ENCODE peak calls at places on chromosomes 6 and 20, in eight cellular contexts. D is ovary, H is GM23338, Y is body of pancreas, P is left lung, S is coronary artery, E is kidney, A is left ventricle myocardium inferior. K is an unnamed sample.

GRCh38 chr6:89522778-89523177 is 89.8 kb downstream of the ANKRD6 start:
- DNase-seq in Y (no peak), H (peak; percentile 26), P (no peak), E (no peak), A (no peak), S (no peak), D (no peak), K (peak; percentile 83)

GRCh38 chr6:19715166-19715558 is 122.0 kb upstream of the ID4 start:
- DNase-seq in A (no peak), P (no peak), D (no peak), Y (no peak), S (no peak), H (peak; percentile 41), E (no peak), K (no peak)

GRCh38 chr6:85747654-85748053 is 105.0 kb upstream of the SYNCRIP start:
- DNase-seq in P (no peak), A (no peak), D (no peak), Y (no peak), H (no peak), S (no peak), E (no peak), K (no peak)

GRCh38 chr6:106002005-106002404 is 84.1 kb upstream of the PRDM1 start:
- DNase-seq in H (peak; percentile 74), Y (no peak), A (no peak), D (no peak), S (no peak), E (no peak), P (no peak), K (no peak)

GRCh38 chr20:34515484-34516037 is 661 bp upstream of the DYNLRB1 start:
- DNase-seq in S (no peak), D (peak; percentile 62), A (peak; percentile 30), E (peak; percentile 81), Y (peak; percentile 72), H (peak; percentile 96), P (peak; percentile 79), K (peak; percentile 67)

GRCh38 chr20:33281550-33282146 is 1.4 kb upstream of the BPIFB1 start:
- DNase-seq in S (no peak), Y (no peak), P (no peak), A (no peak), E (no peak), D (no peak), H (no peak), K (no peak)

GRCh38 chr6:144768676-144769599 is 483.8 kb downstream of the UTRN start:
- DNase-seq in S (no peak), E (no peak), Y (peak; percentile 14), P (no peak), D (no peak), H (no peak), A (no peak), K (no peak)

GRCh38 chr20:53738945-53739798 is 145.5 kb upstream of the ZNF217 start:
- DNase-seq in S (no peak), P (no peak), E (no peak), Y (no peak), A (no peak), H (no peak), D (no peak), K (no peak)

GRCh38 chr6:164087870-164088269 is 673.4 kb downstream of the QKI start:
- DNase-seq in Y (no peak), A (no peak), P (no peak), E (no peak), D (no peak), H (no peak), S (no peak), K (no peak)

GRCh38 chr6:142915129-142915697 is 29.8 kb downstream of the HIVEP2 start:
- DNase-seq in S (no peak), Y (no peak), H (no peak), A (no peak), D (no peak), E (no peak), P (no peak), K (no peak)

GRCh38 chr20:41142241-41142640 is 4.9 kb downstream of the PLCG1 start:
- DNase-seq in D (no peak), S (no peak), A (no peak), H (no peak), E (no peak), P (no peak), Y (no peak), K (no peak)

GRCh38 chr6:25746968-25747367 is 7.6 kb upstream of the SLC17A4 start:
- DNase-seq in D (no peak), A (no peak), E (no peak), Y (no peak), S (no peak), P (no peak), H (peak; percentile 61), K (no peak)

GRCh38 chr6:144653885-144654505 is 368.9 kb downstream of the UTRN start:
- DNase-seq in Y (no peak), S (no peak), H (no peak), E (no peak), A (no peak), D (no peak), P (no peak), K (no peak)

GRCh38 chr20:10731190-10731955 is 57.6 kb upstream of the JAG1 start:
- DNase-seq in H (no peak), S (no peak), A (no peak), E (no peak), P (no peak), Y (no peak), D (no peak), K (no peak)

DNA sequence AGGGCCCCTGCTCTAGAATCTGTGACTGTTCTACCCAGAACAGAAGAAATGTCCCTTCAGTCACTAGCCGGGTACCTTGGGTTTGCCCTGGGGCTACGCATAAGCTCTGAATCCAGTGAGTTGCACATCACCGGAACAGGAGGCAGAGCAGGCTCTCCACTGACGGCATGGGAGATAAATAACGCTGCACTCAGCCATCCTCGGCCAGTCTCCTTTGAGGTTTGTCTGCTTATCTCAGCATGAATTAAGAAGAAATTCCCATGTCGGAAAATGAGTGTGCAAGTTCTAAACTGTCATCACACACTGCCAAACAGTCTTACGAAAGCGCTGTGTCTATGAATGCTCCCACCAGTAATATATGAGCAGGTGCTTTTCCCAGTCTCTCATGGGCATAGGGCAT is 90.8 kb downstream of the FAM50B start:
- DNase-seq in P (no peak), Y (no peak), D (no peak), E (no peak), A (no peak), H (no peak), S (no peak), K (no peak)
- H3K27ac ChIP-seq in P (no peak overlapping the region), Y (no peak overlapping the region), D (no peak overlapping the region), E (no peak overlapping the region), A (no peak overlapping the region), H (no peak overlapping the region), S (no peak overlapping the region), K (no peak overlapping the region)

GRCh38 chr6:161048636-161049035 is 57.1 kb downstream of the MAP3K4 start:
- DNase-seq in Y (no peak), D (no peak), A (no peak), S (no peak), H (no peak), P (no peak), E (no peak), K (no peak)

GRCh38 chr6:161044335-161044734 is 52.8 kb downstream of the MAP3K4 start:
- DNase-seq in E (no peak), H (no peak), D (no peak), S (no peak), A (no peak), Y (no peak), P (no peak), K (no peak)

GRCh38 chr6:161054876-161055275 is 63.3 kb downstream of the MAP3K4 start:
- DNase-seq in H (no peak), E (no peak), D (no peak), P (no peak), S (no peak), Y (no peak), A (no peak), K (no peak)

GRCh38 chr6:161050134-161050765 is 58.7 kb downstream of the MAP3K4 start:
- DNase-seq in Y (no peak), S (no peak), D (no peak), P (no peak), A (no peak), E (no peak), H (no peak), K (no peak)
- H3K4me3 ChIP-seq in Y (no peak overlapping the region), S (no peak overlapping the region), D (no peak overlapping the region), P (no peak overlapping the region), A (no peak overlapping the region), E (no peak overlapping the region), H (no peak overlapping the region), K (no peak overlapping the region)

GRCh38 chr6:4728436-4728769 is 47.8 kb upstream of the CDYL start:
- DNase-seq in D (no peak), Y (no peak), A (no peak), H (no peak), E (no peak), S (no peak), P (no peak), K (no peak)

GRCh38 chr6:4728949-4729348 is 47.3 kb upstream of the CDYL start:
- DNase-seq in D (no peak), E (no peak), H (no peak), S (no peak), Y (no peak), P (no peak), A (no peak), K (no peak)

GRCh38 chr6:4727236-4727635 is 49.0 kb upstream of the CDYL start:
- DNase-seq in A (no peak), Y (no peak), P (no peak), S (no peak), E (no peak), D (no peak), H (no peak), K (no peak)

GRCh38 chr6:4731996-4732395 is 44.2 kb upstream of the CDYL start:
- DNase-seq in E (no peak), H (no peak), P (no peak), Y (no peak), S (no peak), D (no peak), A (no peak), K (no peak)

DNA sequence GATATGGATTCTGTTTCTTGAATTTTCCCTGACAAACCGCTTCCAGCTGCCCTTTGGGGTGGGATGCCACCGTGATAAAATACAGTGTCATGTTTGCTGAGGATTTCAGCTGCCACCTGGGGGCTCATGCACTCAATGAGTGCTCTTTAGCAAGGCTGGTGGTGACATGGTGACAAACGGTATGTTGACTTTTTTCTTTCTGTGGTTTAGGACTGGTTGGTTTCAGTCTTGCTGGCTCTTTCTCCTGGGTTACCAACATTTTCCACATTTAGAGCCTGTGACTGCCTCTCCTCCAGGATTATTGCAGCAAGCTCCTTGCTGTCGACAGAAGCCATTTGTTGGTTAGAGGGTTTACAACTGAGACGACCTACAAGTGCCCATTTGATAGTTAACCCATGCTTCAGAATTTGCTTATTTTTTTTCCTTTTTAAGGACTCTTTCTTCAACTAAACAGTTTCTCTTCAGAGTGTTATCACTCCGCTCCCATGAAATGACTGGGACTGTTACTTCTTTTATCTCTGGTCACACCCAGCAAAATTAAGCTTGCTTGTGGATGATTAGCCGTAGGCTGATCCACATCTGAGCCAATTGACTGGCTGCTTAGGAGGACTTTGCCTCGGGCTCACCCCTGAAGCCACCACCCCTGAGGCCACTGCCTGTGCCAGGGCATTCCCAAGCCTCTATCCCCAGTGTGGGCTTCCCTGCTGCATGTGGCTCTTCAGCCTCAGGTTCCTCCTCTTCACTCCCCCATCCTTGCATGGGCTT is 48.4 kb upstream of the CDYL start:
- DNase-seq in H (peak; percentile 31), E (no peak), P (no peak), D (no peak), A (no peak), S (no peak), Y (no peak), K (no peak)
- TF ChIP-seq CTCF in H (no peak), E (no peak), P (no peak), D (no peak), A (no peak), S (no peak), Y (no peak), K (peak; percentile 26)

GRCh38 chr6:37826188-37826587 is 6.7 kb downstream of the ZFAND3 start:
- DNase-seq in Y (no peak), A (no peak), H (no peak), D (no peak), E (no peak), P (no peak), S (no peak), K (no peak)
- H3K27ac ChIP-seq in Y (no peak overlapping the region), A (no peak overlapping the region), H (no peak overlapping the region), D (no peak overlapping the region), E (no peak overlapping the region), P (no peak overlapping the region), S (no peak overlapping the region), K (no peak overlapping the region)

K was measured in WERI-Rb-1.